ENCODE peak calls at places on chromosomes 11 and 22, in eight cellular contexts. One of them, this sample, is unnamed.

GRCh38 chr11:80362578-80362977 is 921.7 kb upstream of the TENM4 start:
- DNase-seq in adrenal gland: no peak
- DNase-seq in HFF-Myc: no peak
- DNase-seq in psoas muscle: no peak
- DNase-seq in endothelial cell: no peak
- DNase-seq in thoracic aorta: no peak
- DNase-seq in heart right ventricle: no peak
- DNase-seq in cardiac muscle cell: no peak
- DNase-seq in this sample: no peak

GRCh38 chr22:50009765-50010675 is 2.5 kb downstream of the IL17REL start:
- DNase-seq in adrenal gland: no peak
- DNase-seq in HFF-Myc: no peak
- DNase-seq in psoas muscle: no peak
- DNase-seq in endothelial cell: peak; percentile 16
- DNase-seq in thoracic aorta: no peak
- DNase-seq in heart right ventricle: no peak
- DNase-seq in cardiac muscle cell: no peak
- DNase-seq in this sample: no peak

GRCh38 chr22:45450931-45451651 is 37.6 kb downstream of the RIBC2 start:
- DNase-seq in adrenal gland: no peak
- DNase-seq in HFF-Myc: peak; percentile 93
- DNase-seq in psoas muscle: peak; percentile 34
- DNase-seq in endothelial cell: no peak
- DNase-seq in thoracic aorta: no peak
- DNase-seq in heart right ventricle: no peak
- DNase-seq in cardiac muscle cell: peak; percentile 88
- DNase-seq in this sample: no peak

GRCh38 chr11:130068546-130068985 is 1.1 kb upstream of the APLP2 start:
- DNase-seq in adrenal gland: no peak
- DNase-seq in HFF-Myc: no peak
- DNase-seq in psoas muscle: no peak
- DNase-seq in endothelial cell: no peak
- DNase-seq in thoracic aorta: no peak
- DNase-seq in heart right ventricle: no peak
- DNase-seq in cardiac muscle cell: no peak
- DNase-seq in this sample: no peak

GRCh38 chr11:22508691-22509090 is 116.9 kb downstream of the FANCF start:
- DNase-seq in adrenal gland: no peak
- DNase-seq in HFF-Myc: no peak
- DNase-seq in psoas muscle: no peak
- DNase-seq in endothelial cell: no peak
- DNase-seq in thoracic aorta: no peak
- DNase-seq in heart right ventricle: no peak
- DNase-seq in cardiac muscle cell: no peak
- DNase-seq in this sample: no peak

GRCh38 chr22:21726650-21727049 is 8.9 kb downstream of the YPEL1 start:
- DNase-seq in adrenal gland: no peak
- DNase-seq in HFF-Myc: no peak
- DNase-seq in psoas muscle: no peak
- DNase-seq in endothelial cell: peak; percentile 41
- DNase-seq in thoracic aorta: no peak
- DNase-seq in heart right ventricle: no peak
- DNase-seq in cardiac muscle cell: no peak
- DNase-seq in this sample: no peak

GRCh38 chr11:64976651-64977050 is 4.7 kb upstream of the MAJIN start:
- DNase-seq in adrenal gland: no peak
- DNase-seq in HFF-Myc: no peak
- DNase-seq in psoas muscle: no peak
- DNase-seq in endothelial cell: no peak
- DNase-seq in thoracic aorta: no peak
- DNase-seq in heart right ventricle: no peak
- DNase-seq in cardiac muscle cell: no peak
- DNase-seq in this sample: no peak

GRCh38 chr22:40920526-40920925 is 30.7 kb upstream of the RBX1 start:
- DNase-seq in adrenal gland: no peak
- DNase-seq in HFF-Myc: no peak
- DNase-seq in psoas muscle: no peak
- DNase-seq in endothelial cell: no peak
- DNase-seq in thoracic aorta: no peak
- DNase-seq in heart right ventricle: no peak
- DNase-seq in cardiac muscle cell: no peak
- DNase-seq in this sample: no peak

GRCh38 chr22:44023404-44024287 is 456 bp upstream of the PARVB start:
- DNase-seq in adrenal gland: peak; percentile 48
- DNase-seq in HFF-Myc: no peak
- DNase-seq in psoas muscle: peak; percentile 69
- DNase-seq in endothelial cell: peak; percentile 48
- DNase-seq in thoracic aorta: no peak
- DNase-seq in heart right ventricle: peak; percentile 76
- DNase-seq in cardiac muscle cell: peak; percentile 46
- DNase-seq in this sample: no peak

GRCh38 chr11:26753738-26754504 is 32.1 kb upstream of the SLC5A12 start:
- DNase-seq in adrenal gland: peak; percentile 31
- DNase-seq in HFF-Myc: peak; percentile 72
- DNase-seq in psoas muscle: peak; percentile 18
- DNase-seq in endothelial cell: peak; percentile 33
- DNase-seq in thoracic aorta: peak; percentile 7
- DNase-seq in heart right ventricle: no peak
- DNase-seq in cardiac muscle cell: peak; percentile 85
- DNase-seq in this sample: peak; percentile 26

GRCh38 chr22:28741200-28741757 is 341 bp downstream of the CHEK2 start:
- DNase-seq in adrenal gland: no peak
- DNase-seq in HFF-Myc: no peak
- DNase-seq in psoas muscle: no peak
- DNase-seq in endothelial cell: no peak
- DNase-seq in thoracic aorta: no peak
- DNase-seq in heart right ventricle: no peak
- DNase-seq in cardiac muscle cell: no peak
- DNase-seq in this sample: no peak

DNA sequence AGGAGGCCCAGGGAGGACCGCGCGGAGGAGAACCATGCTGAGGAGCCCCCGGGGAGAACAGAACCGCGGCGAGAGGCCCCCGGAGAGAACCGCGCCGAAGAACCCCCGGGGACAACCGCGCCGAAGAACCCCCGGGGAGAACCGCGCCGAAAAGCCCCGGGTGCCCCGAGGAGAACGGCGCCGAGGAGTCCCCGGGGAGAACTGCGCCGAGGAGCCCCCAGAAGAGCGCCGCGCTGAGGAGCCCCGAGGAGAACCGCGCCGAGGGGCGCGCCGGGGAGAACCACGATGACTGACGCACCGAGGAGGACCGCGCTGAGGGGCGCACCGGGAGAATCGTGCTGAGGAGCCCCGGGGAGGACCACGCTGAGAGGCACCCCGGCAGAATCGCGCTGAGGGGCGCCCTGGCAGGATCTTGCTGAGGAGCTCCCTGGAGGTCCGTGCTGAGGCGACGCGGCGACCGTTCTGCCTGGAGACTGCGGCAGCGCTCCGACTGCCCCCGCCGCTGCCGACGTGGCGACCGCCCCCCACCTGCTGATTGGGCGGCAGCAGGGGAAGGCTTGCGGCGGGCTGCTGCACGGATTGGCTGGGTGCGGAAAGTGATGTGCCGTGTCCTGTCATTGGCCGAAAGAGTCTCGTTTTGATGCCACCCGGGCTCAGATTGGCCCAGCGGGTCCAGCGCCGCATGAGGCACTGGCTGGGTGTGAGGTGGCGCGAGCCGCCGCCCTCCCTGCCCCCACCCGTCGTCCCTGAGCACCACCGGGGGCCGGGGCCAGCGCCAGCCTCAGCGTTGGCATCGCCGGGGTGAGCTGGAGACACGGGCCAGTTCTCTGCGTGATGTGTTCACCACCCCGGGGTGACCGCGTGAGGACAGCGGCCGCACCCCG is at the start of gene KCNQ1OT1:
- DNase-seq in adrenal gland: peak; percentile 88
- DNase-seq in HFF-Myc: peak; percentile 83
- DNase-seq in psoas muscle: peak; percentile 90
- DNase-seq in endothelial cell: peak; percentile 81
- DNase-seq in thoracic aorta: peak; percentile 51
- DNase-seq in heart right ventricle: peak; percentile 88
- DNase-seq in cardiac muscle cell: peak; percentile 95
- DNase-seq in this sample: peak; percentile 81
- TF ChIP-seq CTCF in adrenal gland: no peak
- TF ChIP-seq CTCF in HFF-Myc: no peak
- TF ChIP-seq CTCF in psoas muscle: no peak
- TF ChIP-seq CTCF in endothelial cell: no peak
- TF ChIP-seq CTCF in thoracic aorta: no peak
- TF ChIP-seq CTCF in heart right ventricle: no peak
- TF ChIP-seq CTCF in cardiac muscle cell: no peak
- TF ChIP-seq CTCF in this sample: no peak

GRCh38 chr11:36469881-36470802 is 39.9 kb downstream of the TRAF6 start:
- DNase-seq in adrenal gland: no peak
- DNase-seq in HFF-Myc: no peak
- DNase-seq in psoas muscle: no peak
- DNase-seq in endothelial cell: no peak
- DNase-seq in thoracic aorta: no peak
- DNase-seq in heart right ventricle: no peak
- DNase-seq in cardiac muscle cell: peak; percentile 59
- DNase-seq in this sample: no peak

GRCh38 chr11:36465449-36466163 is 44.5 kb downstream of the TRAF6 start:
- DNase-seq in adrenal gland: no peak
- DNase-seq in HFF-Myc: no peak
- DNase-seq in psoas muscle: no peak
- DNase-seq in endothelial cell: no peak
- DNase-seq in thoracic aorta: no peak
- DNase-seq in heart right ventricle: no peak
- DNase-seq in cardiac muscle cell: no peak
- DNase-seq in this sample: no peak

GRCh38 chr11:36471577-36471976 is 38.5 kb downstream of the TRAF6 start:
- DNase-seq in adrenal gland: no peak
- DNase-seq in HFF-Myc: no peak
- DNase-seq in psoas muscle: no peak
- DNase-seq in endothelial cell: no peak
- DNase-seq in thoracic aorta: no peak
- DNase-seq in heart right ventricle: no peak
- DNase-seq in cardiac muscle cell: no peak
- DNase-seq in this sample: no peak

GRCh38 chr11:36467913-36468312 is 42.2 kb downstream of the TRAF6 start:
- DNase-seq in adrenal gland: no peak
- DNase-seq in HFF-Myc: no peak
- DNase-seq in psoas muscle: no peak
- DNase-seq in endothelial cell: no peak
- DNase-seq in thoracic aorta: no peak
- DNase-seq in heart right ventricle: no peak
- DNase-seq in cardiac muscle cell: no peak
- DNase-seq in this sample: peak; percentile 96

GRCh38 chr11:36469063-36469462 is 41.0 kb downstream of the TRAF6 start:
- DNase-seq in adrenal gland: no peak
- DNase-seq in HFF-Myc: no peak
- DNase-seq in psoas muscle: no peak
- DNase-seq in endothelial cell: peak; percentile 75
- DNase-seq in thoracic aorta: no peak
- DNase-seq in heart right ventricle: no peak
- DNase-seq in cardiac muscle cell: no peak
- DNase-seq in this sample: no peak
- TF ChIP-seq CTCF in adrenal gland: no peak
- TF ChIP-seq CTCF in HFF-Myc: peak; percentile 51
- TF ChIP-seq CTCF in psoas muscle: no peak
- TF ChIP-seq CTCF in endothelial cell: peak; percentile 63
- TF ChIP-seq CTCF in thoracic aorta: no peak
- TF ChIP-seq CTCF in heart right ventricle: no peak
- TF ChIP-seq CTCF in cardiac muscle cell: peak; percentile 46
- TF ChIP-seq CTCF in this sample: peak; percentile 32

DNA sequence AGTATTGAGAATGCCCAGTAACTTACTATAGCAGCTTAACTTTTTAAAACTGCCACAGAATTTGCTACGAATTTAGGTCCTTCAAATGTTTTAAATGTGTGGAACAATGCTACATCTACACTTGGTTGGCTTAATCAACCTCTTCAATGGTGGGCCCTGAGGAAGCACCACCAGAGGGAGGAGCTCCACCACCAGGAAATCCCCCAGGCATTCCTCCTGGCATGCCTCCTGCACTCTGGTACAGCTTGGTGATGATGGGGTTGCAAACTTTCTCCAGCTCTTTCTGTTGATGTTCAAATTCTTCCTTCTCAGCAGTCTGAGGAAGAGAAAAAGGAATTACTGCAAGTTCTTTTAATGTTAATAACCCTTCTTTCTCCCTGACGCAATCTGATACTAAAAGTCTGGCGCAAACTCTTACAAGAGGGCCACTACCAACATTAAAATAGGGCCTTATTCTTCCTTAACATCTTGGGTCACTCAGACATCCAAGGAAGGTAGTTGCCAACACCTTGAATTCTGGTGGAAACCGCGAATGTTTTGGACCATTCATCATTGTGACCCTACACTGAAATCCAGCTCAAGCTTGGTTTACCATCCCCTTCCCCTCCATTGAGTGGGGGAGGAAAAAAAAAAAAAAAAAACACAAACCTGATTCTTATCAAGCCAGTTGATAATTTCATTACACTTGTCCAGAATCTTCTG is 4.2 kb downstream of the HSPA8 start:
- DNase-seq in adrenal gland: no peak
- DNase-seq in HFF-Myc: no peak
- DNase-seq in psoas muscle: no peak
- DNase-seq in endothelial cell: no peak
- DNase-seq in thoracic aorta: no peak
- DNase-seq in heart right ventricle: no peak
- DNase-seq in cardiac muscle cell: no peak
- DNase-seq in this sample: no peak
- TF ChIP-seq CTCF in adrenal gland: no peak
- TF ChIP-seq CTCF in HFF-Myc: no peak
- TF ChIP-seq CTCF in psoas muscle: no peak
- TF ChIP-seq CTCF in endothelial cell: no peak
- TF ChIP-seq CTCF in thoracic aorta: no peak
- TF ChIP-seq CTCF in heart right ventricle: no peak
- TF ChIP-seq CTCF in cardiac muscle cell: no peak
- TF ChIP-seq CTCF in this sample: no peak

DNA sequence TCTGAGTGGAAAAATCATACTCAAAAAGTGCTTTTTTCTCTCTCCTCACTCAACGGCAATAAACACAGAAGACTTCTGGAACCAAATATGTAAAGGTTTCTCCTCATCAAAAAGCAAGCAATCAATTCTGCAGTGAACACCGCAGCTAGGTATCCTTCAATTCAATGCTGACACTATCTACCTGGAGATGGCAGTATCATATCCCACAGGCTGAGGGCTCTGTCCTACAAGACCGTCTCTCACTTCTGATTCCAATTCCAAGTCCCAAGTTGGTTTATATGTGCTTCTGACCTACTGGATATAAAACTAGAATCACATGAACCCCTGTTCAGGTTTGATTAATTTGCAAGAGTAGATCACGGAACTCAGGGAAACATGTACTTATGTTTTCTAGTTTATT is 59.7 kb upstream of the LUZP2 start:
- DNase-seq in adrenal gland: no peak
- DNase-seq in HFF-Myc: no peak
- DNase-seq in psoas muscle: no peak
- DNase-seq in endothelial cell: no peak
- DNase-seq in thoracic aorta: no peak
- DNase-seq in heart right ventricle: no peak
- DNase-seq in cardiac muscle cell: no peak
- DNase-seq in this sample: no peak
- TF ChIP-seq CTCF in adrenal gland: no peak
- TF ChIP-seq CTCF in HFF-Myc: no peak
- TF ChIP-seq CTCF in psoas muscle: no peak
- TF ChIP-seq CTCF in endothelial cell: no peak
- TF ChIP-seq CTCF in thoracic aorta: no peak
- TF ChIP-seq CTCF in heart right ventricle: no peak
- TF ChIP-seq CTCF in cardiac muscle cell: no peak
- TF ChIP-seq CTCF in this sample: peak; percentile 15

GRCh38 chr11:91513734-91514133 is 710.9 kb upstream of the FAT3 start:
- DNase-seq in adrenal gland: no peak
- DNase-seq in HFF-Myc: no peak
- DNase-seq in psoas muscle: no peak
- DNase-seq in endothelial cell: no peak
- DNase-seq in thoracic aorta: no peak
- DNase-seq in heart right ventricle: no peak
- DNase-seq in cardiac muscle cell: no peak
- DNase-seq in this sample: no peak
- TF ChIP-seq CTCF in adrenal gland: no peak
- TF ChIP-seq CTCF in HFF-Myc: no peak
- TF ChIP-seq CTCF in psoas muscle: no peak
- TF ChIP-seq CTCF in endothelial cell: no peak
- TF ChIP-seq CTCF in thoracic aorta: no peak
- TF ChIP-seq CTCF in heart right ventricle: no peak
- TF ChIP-seq CTCF in cardiac muscle cell: no peak
- TF ChIP-seq CTCF in this sample: peak; percentile 46